ENCODE peak calls at places on chromosome X, in seven cellular contexts. P is CD8-positive, alpha-beta memory T cell; A is naive B cell; U is heart right ventricle; Y is T-cell; W is midbrain; C is iPS-NIHi11. G is an unnamed sample.

GRCh38 chrX:36898301-36898700 is 109.9 kb upstream of the FAM47C start:
- DNase-seq in Y (no peak), U (no peak), C (peak; percentile 17), W (no peak), A (no peak), P (no peak), G (no peak)

GRCh38 chrX:5086388-5086787 is 1142.3 kb downstream of the NLGN4X start:
- DNase-seq in C (no peak), W (no peak), U (no peak), Y (no peak), P (no peak), A (no peak), G (no peak)

GRCh38 chrX:119181491-119181890 is 53.9 kb upstream of the KIAA1210 start:
- DNase-seq in Y (no peak), W (no peak), P (no peak), A (no peak), U (no peak), C (peak; percentile 26), G (no peak)

GRCh38 chrX:617401-617800 is 13.2 kb upstream of the SHOX start:
- DNase-seq in A (no peak), Y (no peak), C (no peak), U (no peak), P (no peak), W (no peak), G (no peak)

GRCh38 chrX:57156397-57157049 is 19.3 kb upstream of the SPIN2A start:
- DNase-seq in Y (no peak), C (peak; percentile 34), A (no peak), P (no peak), U (peak; percentile 8), W (peak; percentile 8), G (no peak)

GRCh38 chrX:17247144-17247543 is 127.9 kb upstream of the NHS start:
- DNase-seq in A (no peak), Y (no peak), U (no peak), P (no peak), C (no peak), W (no peak), G (no peak)

GRCh38 chrX:132044953-132045352 is 21.9 kb downstream of the STK26 start:
- DNase-seq in W (no peak), Y (no peak), U (no peak), P (no peak), C (no peak), A (no peak), G (no peak)

GRCh38 chrX:4656419-4656818 is 943.0 kb upstream of the PRKX start:
- DNase-seq in A (no peak), C (no peak), P (no peak), W (no peak), U (no peak), Y (no peak), G (no peak)

GRCh38 chrX:15033909-15034308 is 160.7 kb downstream of the MOSPD2 start:
- DNase-seq in U (no peak), W (no peak), Y (no peak), A (no peak), P (no peak), C (no peak), G (no peak)

GRCh38 chrX:13014111-13015094 is 30.0 kb downstream of the FAM9C start:
- DNase-seq in A (no peak), U (no peak), W (no peak), Y (no peak), C (no peak), P (no peak), G (no peak)

GRCh38 chrX:93673869-93674271 is at the start of gene FAM133A:
- DNase-seq in C (peak; percentile 5), P (no peak), A (no peak), Y (no peak), W (peak; percentile 66), U (peak; percentile 3), G (no peak)

GRCh38 chrX:56733459-56734046 is 4.5 kb downstream of the NBDY start:
- DNase-seq in U (peak; percentile 39), W (peak; percentile 71), A (peak; percentile 47), Y (peak; percentile 17), C (peak; percentile 13), P (peak; percentile 45), G (peak; percentile 62)

GRCh38 chrX:110944793-110945466 is 149.3 kb upstream of the CHRDL1 start:
- DNase-seq in P (no peak), Y (no peak), C (peak; percentile 23), A (no peak), W (no peak), U (no peak), G (no peak)

GRCh38 chrX:3312109-3312508 is 34.3 kb downstream of the MXRA5 start:
- DNase-seq in Y (no peak), W (no peak), C (no peak), P (no peak), U (no peak), A (no peak), G (no peak)

GRCh38 chrX:119734897-119735339 is 23.5 kb upstream of the SOWAHD start:
- DNase-seq in W (peak; percentile 61), P (no peak), A (no peak), U (peak; percentile 40), C (no peak), Y (no peak), G (no peak)

GRCh38 chrX:15301924-15302323 is 13.5 kb downstream of the ASB11 start:
- DNase-seq in C (no peak), U (peak; percentile 23), A (no peak), W (no peak), Y (no peak), P (no peak), G (no peak)

GRCh38 chrX:105610401-105610800 is 211.9 kb upstream of the NRK start:
- DNase-seq in C (no peak), Y (no peak), U (no peak), P (no peak), W (no peak), A (no peak), G (no peak)

GRCh38 chrX:70244881-70245280 is 10.4 kb downstream of the AWAT1 start:
- DNase-seq in A (no peak), C (no peak), W (no peak), P (no peak), Y (no peak), U (no peak), G (no peak)

GRCh38 chrX:19535481-19535880 is 20.2 kb upstream of the MAP3K15 start:
- DNase-seq in C (peak; percentile 24), A (no peak), Y (no peak), U (no peak), W (no peak), P (no peak), G (no peak)

GRCh38 chrX:3449287-3449686 is 102.8 kb upstream of the MXRA5 start:
- DNase-seq in A (no peak), C (no peak), P (no peak), Y (no peak), U (no peak), W (no peak), G (no peak)

GRCh38 chrX:20252392-20253231 is 14.1 kb downstream of the RPS6KA3 start:
- DNase-seq in Y (peak; percentile 36), A (peak; percentile 51), U (peak; percentile 30), P (peak; percentile 62), W (peak; percentile 5), C (peak; percentile 21), G (peak; percentile 59)

GRCh38 chrX:24321741-24322395 is 8.0 kb upstream of the SUPT20HL2 start:
- DNase-seq in A (no peak), P (no peak), Y (no peak), U (no peak), C (no peak), W (no peak), G (no peak)

GRCh38 chrX:38260231-38260630 is 39.6 kb upstream of the SRPX start:
- DNase-seq in A (no peak), C (peak; percentile 57), P (no peak), U (no peak), Y (no peak), W (no peak), G (no peak)

GRCh38 chrX:16547644-16548043 is 102.3 kb upstream of the S100G start:
- DNase-seq in C (no peak), W (no peak), Y (no peak), U (no peak), A (no peak), P (no peak), G (no peak)

GRCh38 chrX:68743754-68744153 is 85.1 kb upstream of the EFNB1 start:
- DNase-seq in W (no peak), C (no peak), P (no peak), A (no peak), U (no peak), Y (no peak), G (no peak)

GRCh38 chrX:10582215-10582733 is 38.1 kb downstream of the MID1 start:
- DNase-seq in Y (no peak), W (no peak), U (no peak), P (no peak), A (no peak), C (no peak), G (no peak)

GRCh38 chrX:129690435-129690834 is 35.7 kb upstream of the APLN start:
- DNase-seq in U (peak; percentile 40), W (no peak), C (no peak), Y (no peak), A (no peak), P (no peak), G (no peak)

GRCh38 chrX:155966876-155967275 is 30.6 kb upstream of the IL9R start:
- DNase-seq in U (no peak), C (peak; percentile 6), Y (no peak), P (peak; percentile 8), W (no peak), A (peak; percentile 18), G (peak; percentile 13)

GRCh38 chrX:16160729-16161128 is 6.6 kb upstream of the MAGEB17 start:
- DNase-seq in U (no peak), A (no peak), P (no peak), C (no peak), W (no peak), Y (no peak), G (no peak)

GRCh38 chrX:41334866-41335589 is 1.1 kb downstream of the DDX3X start:
- DNase-seq in U (peak; percentile 64), W (peak; percentile 67), P (peak; percentile 80), Y (peak; percentile 21), A (peak; percentile 72), C (peak; percentile 31), G (peak; percentile 42)

GRCh38 chrX:154374361-154375155 is at the start of gene FLNA:
- DNase-seq in P (no peak), A (peak; percentile 28), C (no peak), W (no peak), Y (no peak), U (no peak), G (no peak)

GRCh38 chrX:136447308-136447707 is 40.4 kb upstream of the BRS3 start:
- DNase-seq in W (no peak), C (no peak), A (no peak), Y (no peak), U (no peak), P (no peak), G (no peak)

GRCh38 chrX:72255864-72256263 is 17.0 kb upstream of the ERCC6L start:
- DNase-seq in A (no peak), W (no peak), P (no peak), Y (no peak), C (no peak), U (no peak), G (no peak)

GRCh38 chrX:124902953-124903352 is 416.7 kb upstream of the TEX13C start:
- DNase-seq in U (no peak), C (no peak), P (no peak), Y (no peak), A (no peak), W (no peak), G (no peak)

GRCh38 chrX:121160987-121161386 is 113.6 kb downstream of the GLUD2 start:
- DNase-seq in A (no peak), Y (no peak), W (no peak), C (no peak), P (no peak), U (no peak), G (no peak)

GRCh38 chrX:8027876-8028275 is 100.7 kb upstream of the PNPLA4 start:
- DNase-seq in U (no peak), W (peak; percentile 7), Y (no peak), C (peak; percentile 9), P (no peak), A (no peak), G (no peak)

GRCh38 chrX:69555396-69556023 is 51.4 kb downstream of the NALF2 start:
- DNase-seq in W (no peak), U (no peak), C (peak; percentile 6), A (no peak), P (no peak), Y (no peak), G (no peak)

GRCh38 chrX:123450217-123450616 is 266.1 kb downstream of the GRIA3 start:
- DNase-seq in C (peak; percentile 7), W (peak; percentile 1), U (no peak), A (no peak), Y (no peak), P (no peak), G (no peak)

G was measured in naive thymus-derived CD8-positive, alpha-beta T cell.